ENCODE peak calls at places on chromosomes 6 and 20, in five cellular contexts. A is transverse colon, U is endothelial cell of umbilical vein, Q is fibroblast of villous mesenchyme, Z is nephron progenitor cell. B is an unnamed sample.

GRCh38 chr6:169896826-169897456 is 145.5 kb downstream of the ERMARD start:
- DNase-seq in A (no peak), U (no peak), Q (no peak), Z (no peak), B (no peak)

GRCh38 chr6:150395388-150396009 is 26.7 kb downstream of the IYD start:
- DNase-seq in A (peak; percentile 35), U (peak; percentile 50), Q (peak; percentile 48), Z (peak; percentile 58), B (peak; percentile 65)

GRCh38 chr6:11752350-11752749 is 26.3 kb downstream of the ADTRP start:
- DNase-seq in A (no peak), U (no peak), Q (no peak), Z (no peak), B (no peak)

GRCh38 chr6:119116712-119117281 is 38.3 kb upstream of the FAM184A start:
- DNase-seq in A (no peak), U (peak; percentile 2), Q (no peak), Z (no peak), B (peak; percentile 31)

GRCh38 chr20:52747736-52748135 is 224.4 kb upstream of the TSHZ2 start:
- DNase-seq in A (no peak), U (no peak), Q (peak; percentile 5), Z (peak; percentile 13), B (no peak)

GRCh38 chr20:10414982-10415650 is 18.9 kb downstream of the MKKS start:
- DNase-seq in A (no peak), U (peak; percentile 44), Q (peak; percentile 6), Z (no peak), B (no peak)

GRCh38 chr6:109303647-109304283 is 78.5 kb downstream of the CD164 start:
- DNase-seq in A (no peak), U (no peak), Q (peak; percentile 16), Z (no peak), B (no peak)

GRCh38 chr6:41721396-41721795 is 14.0 kb downstream of the TFEB start:
- DNase-seq in A (no peak), U (no peak), Q (no peak), Z (no peak), B (no peak)

GRCh38 chr6:12637960-12638641 is 78.5 kb upstream of the PHACTR1 start:
- DNase-seq in A (peak; percentile 35), U (peak; percentile 67), Q (peak; percentile 49), Z (peak; percentile 65), B (peak; percentile 77)

GRCh38 chr20:41137412-41138216 is at the start of gene PLCG1:
- DNase-seq in A (peak; percentile 84), U (peak; percentile 83), Q (peak; percentile 70), Z (peak; percentile 90), B (peak; percentile 92)

GRCh38 chr6:111377558-111378120 is 105.4 kb downstream of the REV3L start:
- DNase-seq in A (no peak), U (no peak), Q (peak; percentile 10), Z (no peak), B (no peak)

GRCh38 chr6:30963641-30964040 is 19.9 kb upstream of the MUC21 start:
- DNase-seq in A (no peak), U (no peak), Q (no peak), Z (no peak), B (no peak)

GRCh38 chr20:32672982-32673727 is 586 bp downstream of the C20orf203 start:
- DNase-seq in A (peak; percentile 57), U (no peak), Q (no peak), Z (no peak), B (no peak)

DNA sequence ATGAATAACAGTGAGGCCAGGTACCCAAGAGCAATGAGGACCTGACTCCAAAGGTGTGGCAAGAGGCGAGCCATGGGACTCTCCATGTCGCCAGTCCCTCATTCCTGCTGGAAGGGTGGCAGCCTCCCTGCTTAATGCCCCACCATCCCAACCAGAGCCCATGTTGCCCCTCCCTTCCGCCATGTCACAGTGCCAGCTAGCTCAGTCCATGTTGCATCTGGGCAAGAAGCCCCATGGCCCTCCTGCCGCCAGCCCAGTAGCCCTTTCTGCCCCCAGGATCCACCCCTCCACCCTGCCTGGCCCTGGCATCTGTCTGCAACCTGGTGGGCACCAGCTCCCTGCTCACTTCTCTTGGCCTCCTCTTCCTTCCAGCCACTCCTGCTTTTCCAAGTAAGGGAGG is 6.0 kb upstream of the CPNE5 start:
- DNase-seq in A (no peak), U (no peak), Q (no peak), Z (no peak), B (no peak)
- TF ChIP-seq CTCF in A (no peak), U (no peak), Q (no peak), Z (no peak), B (no peak)

GRCh38 chr20:46549188-46549967 is 1.1 kb downstream of the OCSTAMP start:
- DNase-seq in A (no peak), U (no peak), Q (no peak), Z (no peak), B (no peak)
- TF ChIP-seq CTCF in A (no peak), U (no peak), Q (no peak), Z (no peak), B (no peak)

DNA sequence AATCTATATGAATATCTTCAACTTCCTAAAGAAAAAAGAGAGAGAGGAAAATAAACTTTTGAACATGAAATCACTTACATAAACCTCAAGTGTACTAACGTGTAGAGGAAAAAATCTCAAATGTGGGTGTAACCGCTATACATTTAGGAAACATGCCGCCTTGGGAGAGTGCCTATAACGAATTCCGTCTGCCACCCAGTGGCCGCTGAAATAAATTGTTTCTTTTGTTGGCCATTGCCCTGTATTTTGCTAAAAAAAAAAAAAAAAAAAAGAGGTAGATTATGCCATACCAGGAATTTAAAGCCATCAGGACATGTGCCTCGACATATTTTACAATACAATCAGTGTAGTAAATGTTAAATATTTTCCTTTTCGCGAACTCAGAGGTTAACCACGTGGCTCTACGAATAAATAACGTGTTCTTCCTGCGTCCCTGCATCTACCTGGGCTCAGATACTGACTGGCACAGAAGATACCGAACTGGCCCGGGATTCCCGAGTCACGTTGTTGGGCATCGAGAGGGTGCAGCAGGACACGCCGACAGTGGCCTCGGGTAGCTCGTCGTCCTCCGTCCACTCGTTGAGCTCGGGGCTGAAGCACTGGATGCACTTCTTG is 14.3 kb downstream of the KLHL31 start:
- DNase-seq in A (peak; percentile 84), U (peak; percentile 72), Q (peak; percentile 79), Z (peak; percentile 57), B (peak; percentile 54)
- TF ChIP-seq CTCF in A (peak; percentile 49), U (peak; percentile 42), Q (peak; percentile 54), Z (peak; percentile 57), B (peak; percentile 45)

GRCh38 chr6:137039010-137039409 is 5.8 kb downstream of the IL20RA start:
- DNase-seq in A (no peak), U (no peak), Q (no peak), Z (no peak), B (no peak)

GRCh38 chr6:137036566-137037300 is 8.0 kb downstream of the IL20RA start:
- DNase-seq in A (peak; percentile 58), U (no peak), Q (no peak), Z (no peak), B (no peak)

GRCh38 chr6:137043710-137044365 is 927 bp downstream of the IL20RA start:
- DNase-seq in A (peak; percentile 28), U (peak; percentile 39), Q (peak; percentile 43), Z (peak; percentile 46), B (no peak)

GRCh38 chr6:137044366-137045220 is at the start of gene IL20RA:
- DNase-seq in A (peak; percentile 35), U (no peak), Q (peak; percentile 4), Z (peak; percentile 59), B (peak; percentile 28)

GRCh38 chr6:137040393-137040792 is 4.4 kb downstream of the IL20RA start:
- DNase-seq in A (no peak), U (no peak), Q (no peak), Z (no peak), B (no peak)
- TF ChIP-seq CTCF in A (peak; percentile 9), U (no peak), Q (peak; percentile 13), Z (no peak), B (peak; percentile 17)

GRCh38 chr20:57216669-57217068 is 49.8 kb downstream of the BMP7 start:
- DNase-seq in A (no peak), U (no peak), Q (no peak), Z (no peak), B (no peak)

GRCh38 chr20:57218489-57218888 is 48.0 kb downstream of the BMP7 start:
- DNase-seq in A (no peak), U (no peak), Q (no peak), Z (no peak), B (no peak)

GRCh38 chr20:57219071-57219677 is 47.3 kb downstream of the BMP7 start:
- DNase-seq in A (no peak), U (no peak), Q (no peak), Z (no peak), B (no peak)

GRCh38 chr20:57215826-57216471 is 50.5 kb downstream of the BMP7 start:
- DNase-seq in A (no peak), U (no peak), Q (no peak), Z (peak; percentile 54), B (no peak)

DNA sequence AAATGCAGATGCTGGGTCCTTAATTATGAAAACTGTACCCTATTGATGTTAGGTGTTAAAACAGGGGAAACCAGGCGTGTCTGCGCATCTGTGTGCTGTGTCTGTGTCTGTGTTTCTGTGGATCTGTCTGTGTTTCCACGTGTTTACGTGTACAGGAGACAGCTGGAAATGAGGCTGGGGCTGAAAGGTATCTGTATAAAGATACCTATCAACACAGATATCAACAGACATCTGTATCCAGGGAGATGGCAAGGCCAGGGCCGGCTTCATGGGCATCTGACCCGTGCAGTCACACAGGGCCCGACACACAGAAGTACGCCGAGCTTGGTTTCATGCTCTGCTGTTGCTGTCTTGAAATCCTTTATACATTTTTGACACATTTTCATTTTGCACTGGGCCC is 48.6 kb downstream of the BMP7 start:
- DNase-seq in A (no peak), U (no peak), Q (no peak), Z (no peak), B (no peak)
- TF ChIP-seq CTCF in A (no peak), U (no peak), Q (no peak), Z (no peak), B (no peak)

DNA sequence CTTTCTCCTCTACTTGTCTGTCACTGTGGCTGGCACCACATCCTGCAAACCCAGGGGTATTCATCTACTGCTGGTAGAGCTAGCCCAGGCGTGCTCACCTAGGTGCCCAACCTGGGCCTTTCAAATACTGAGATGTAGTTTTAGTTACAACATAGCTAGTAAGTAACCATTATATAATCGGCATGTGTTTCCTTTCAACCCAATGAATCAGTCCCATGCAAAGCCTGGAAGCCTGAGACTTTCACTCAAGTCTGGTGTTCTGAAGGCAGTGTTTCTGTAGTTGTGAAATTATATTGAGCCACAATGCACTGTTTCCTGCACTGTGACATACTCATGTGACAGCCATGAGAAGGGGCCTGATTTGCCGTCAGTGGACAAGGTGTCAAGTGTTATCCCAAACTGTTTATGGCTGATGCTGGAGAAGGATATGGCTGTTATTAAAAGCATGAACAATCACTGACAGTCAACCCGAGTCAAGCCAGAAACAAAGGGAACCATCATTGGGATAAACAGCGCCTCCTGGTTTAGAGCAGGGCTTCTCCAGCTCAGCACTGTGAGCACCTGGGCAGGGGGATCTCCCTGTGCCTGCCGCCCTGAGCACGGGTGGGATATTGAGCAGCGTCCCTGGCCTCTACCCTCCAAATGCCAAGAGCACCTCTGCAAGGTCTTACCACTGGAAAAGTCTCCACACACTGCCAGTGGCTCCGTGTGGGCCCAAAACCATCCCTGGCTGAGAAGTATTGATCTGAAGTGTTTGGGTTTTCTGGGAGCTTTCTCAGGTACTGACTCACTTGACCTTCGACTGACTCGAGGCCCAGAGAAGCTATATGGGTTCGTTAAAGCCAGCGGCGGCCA is 1.6 kb downstream of the PSMA7 start:
- DNase-seq in A (no peak), U (peak; percentile 37), Q (peak; percentile 64), Z (no peak), B (no peak)
- TF ChIP-seq CTCF in A (peak; percentile 29), U (peak; percentile 27), Q (peak; percentile 38), Z (no peak), B (no peak)